ENCODE peak calls at places on chromosomes 13 and 19, in ten cellular contexts. E, K, H, C, J, U, Y, Z, T and G are unnamed samples.

GRCh38 chr13:39890537-39890936 is 235.1 kb downstream of the COG6 start:
- DNase-seq in K (no peak), J (no peak), T (no peak), E (no peak), Z (no peak), Y (no peak), C (no peak), U (no peak), H (no peak), G (no peak)

GRCh38 chr19:56253737-56254136 is 18.8 kb upstream of the EDDM13 start:
- DNase-seq in U (no peak), C (peak; percentile 51), K (peak; percentile 25), Z (peak; percentile 72), T (no peak), H (no peak), E (peak; percentile 53), J (peak; percentile 75), Y (no peak), G (peak; percentile 17)

GRCh38 chr19:58474291-58474996 is 1.7 kb upstream of the ZNF446 start:
- DNase-seq in K (no peak), T (no peak), C (no peak), J (no peak), Z (no peak), H (no peak), U (no peak), E (peak; percentile 65), Y (no peak), G (no peak)

GRCh38 chr13:32314271-32314967 is 744 bp downstream of the ZAR1L start:
- DNase-seq in C (no peak), E (no peak), Y (peak; percentile 28), H (no peak), J (no peak), K (no peak), T (no peak), U (no peak), Z (no peak), G (no peak)

GRCh38 chr13:85549819-85550218 is 249.4 kb downstream of the SLITRK6 start:
- DNase-seq in J (no peak), Z (no peak), U (no peak), Y (no peak), H (no peak), E (no peak), C (no peak), T (no peak), K (no peak), G (no peak)

GRCh38 chr13:77339408-77339807 is 12.5 kb upstream of the MYCBP2 start:
- DNase-seq in Y (no peak), T (no peak), J (no peak), C (no peak), U (no peak), H (no peak), Z (no peak), K (no peak), E (no peak), G (no peak)

GRCh38 chr19:889662-890295 is 3.2 kb downstream of the MED16 start:
- DNase-seq in T (no peak), K (no peak), E (no peak), H (no peak), J (no peak), Y (no peak), C (no peak), U (no peak), Z (no peak), G (no peak)

GRCh38 chr19:34225659-34226015 is 28.7 kb upstream of the GARRE1 start:
- DNase-seq in K (no peak), J (no peak), Y (no peak), C (no peak), U (no peak), T (no peak), E (no peak), Z (no peak), H (no peak), G (no peak)

GRCh38 chr19:41887711-41888382 is 4.9 kb downstream of the ARHGEF1 start:
- DNase-seq in J (no peak), H (peak; percentile 79), Z (no peak), K (no peak), Y (peak; percentile 76), T (peak; percentile 73), E (peak; percentile 91), C (peak; percentile 96), U (peak; percentile 28), G (peak; percentile 98)

GRCh38 chr13:54433511-54434206 is 1405.0 kb downstream of the OLFM4 start:
- DNase-seq in T (no peak), Z (no peak), H (no peak), C (no peak), K (no peak), Y (peak; percentile 58), U (no peak), J (no peak), E (no peak), G (no peak)

GRCh38 chr13:75042809-75043208 is 439.2 kb downstream of the TBC1D4 start:
- DNase-seq in Y (no peak), K (no peak), C (no peak), H (no peak), J (no peak), Z (no peak), T (no peak), U (no peak), E (no peak), G (no peak)

GRCh38 chr13:30647824-30648521 is 30.3 kb downstream of the USPL1 start:
- DNase-seq in Z (no peak), T (no peak), J (no peak), K (no peak), E (no peak), H (no peak), C (no peak), Y (no peak), U (no peak), G (no peak)

GRCh38 chr13:102260256-102260655 is 141.6 kb downstream of the FGF14 start:
- DNase-seq in J (no peak), Y (no peak), T (no peak), Z (no peak), C (no peak), H (no peak), U (no peak), E (no peak), K (no peak), G (no peak)